ENCODE peak calls at places on chromosome 10, in five cellular contexts. One of them, this sample, is unnamed.

GRCh38 chr10:124545756-124546369 is 84.2 kb downstream of the LHPP start:
- DNase-seq in T-cell: no peak
- DNase-seq in DMS53: no peak
- DNase-seq in dermis microvascular lymphatic vessel endothelial cell: no peak
- DNase-seq in LoVo: no peak
- DNase-seq in this sample: no peak

GRCh38 chr10:78600121-78600665 is 468.6 kb upstream of the ZMIZ1 start:
- DNase-seq in T-cell: no peak
- DNase-seq in DMS53: no peak
- DNase-seq in dermis microvascular lymphatic vessel endothelial cell: no peak
- DNase-seq in LoVo: no peak
- DNase-seq in this sample: no peak

GRCh38 chr10:62162261-62162660 is 106.4 kb downstream of the RTKN2 start:
- DNase-seq in T-cell: no peak
- DNase-seq in DMS53: no peak
- DNase-seq in dermis microvascular lymphatic vessel endothelial cell: no peak
- DNase-seq in LoVo: no peak
- DNase-seq in this sample: no peak

GRCh38 chr10:94583164-94583563 is 37.6 kb downstream of the HELLS start:
- DNase-seq in T-cell: no peak
- DNase-seq in DMS53: no peak
- DNase-seq in dermis microvascular lymphatic vessel endothelial cell: no peak
- DNase-seq in LoVo: no peak
- DNase-seq in this sample: no peak

GRCh38 chr10:86734209-86734988 is 22.0 kb upstream of the BMPR1A start:
- DNase-seq in T-cell: no peak
- DNase-seq in DMS53: no peak
- DNase-seq in dermis microvascular lymphatic vessel endothelial cell: no peak
- DNase-seq in LoVo: no peak
- DNase-seq in this sample: no peak

GRCh38 chr10:52378124-52378523 is 64.0 kb downstream of the DKK1 start:
- DNase-seq in T-cell: no peak
- DNase-seq in DMS53: no peak
- DNase-seq in dermis microvascular lymphatic vessel endothelial cell: no peak
- DNase-seq in LoVo: no peak
- DNase-seq in this sample: no peak

GRCh38 chr10:99849525-99849924 is 67.1 kb downstream of the ABCC2 start:
- DNase-seq in T-cell: no peak
- DNase-seq in DMS53: peak; percentile 15
- DNase-seq in dermis microvascular lymphatic vessel endothelial cell: no peak
- DNase-seq in LoVo: no peak
- DNase-seq in this sample: no peak

GRCh38 chr10:6108631-6109443 is 20.0 kb downstream of the RBM17 start:
- DNase-seq in T-cell: peak; percentile 17
- DNase-seq in DMS53: peak; percentile 84
- DNase-seq in dermis microvascular lymphatic vessel endothelial cell: peak; percentile 67
- DNase-seq in LoVo: peak; percentile 29
- DNase-seq in this sample: peak; percentile 28

GRCh38 chr10:112191791-112192190 is 8.2 kb upstream of the GPAM start:
- DNase-seq in T-cell: no peak
- DNase-seq in DMS53: no peak
- DNase-seq in dermis microvascular lymphatic vessel endothelial cell: no peak
- DNase-seq in LoVo: no peak
- DNase-seq in this sample: no peak

GRCh38 chr10:133608855-133609254 is 17.7 kb downstream of the FRG2B start:
- DNase-seq in T-cell: no peak
- DNase-seq in DMS53: peak; percentile 77
- DNase-seq in dermis microvascular lymphatic vessel endothelial cell: no peak
- DNase-seq in LoVo: no peak
- DNase-seq in this sample: no peak

GRCh38 chr10:63829573-63830149 is 308.5 kb downstream of the REEP3 start:
- DNase-seq in T-cell: no peak
- DNase-seq in DMS53: no peak
- DNase-seq in dermis microvascular lymphatic vessel endothelial cell: no peak
- DNase-seq in LoVo: no peak
- DNase-seq in this sample: no peak

GRCh38 chr10:110156046-110156445 is 51.4 kb upstream of the MXI1 start:
- DNase-seq in T-cell: no peak
- DNase-seq in DMS53: no peak
- DNase-seq in dermis microvascular lymphatic vessel endothelial cell: no peak
- DNase-seq in LoVo: no peak
- DNase-seq in this sample: no peak

GRCh38 chr10:15775513-15775912 is 55.8 kb upstream of the ITGA8 start:
- DNase-seq in T-cell: no peak
- DNase-seq in DMS53: no peak
- DNase-seq in dermis microvascular lymphatic vessel endothelial cell: no peak
- DNase-seq in LoVo: no peak
- DNase-seq in this sample: no peak